ENCODE peak calls at places on chromosomes 16 and 17, in eight cellular contexts. N is transverse colon; A is cardiac muscle cell; E is upper lobe of left lung; W is CD4-positive, CD25-positive, alpha-beta regulatory T cell; R is heart left ventricle; K is sigmoid colon; G is ascending aorta. X is an unnamed sample.
A peak's percentile ranks its signal among the peaks of the same experiment; 100 is the strongest.

GRCh38 chr16:49457196-49457595 is 83.6 kb downstream of the C16orf78 start:
- DNase-seq in A (no peak), R (no peak), K (no peak), E (peak; percentile 66), N (no peak), W (no peak), G (peak; percentile 33), X (no peak)

GRCh38 chr16:68367034-68367433 is 56.2 kb downstream of the PRMT7 start:
- DNase-seq in N (peak; percentile 56), A (peak; percentile 72), K (no peak), E (no peak), G (no peak), R (no peak), W (peak; percentile 43), X (no peak)

GRCh38 chr16:88650749-88651275 is at the start of gene CYBA:
- DNase-seq in R (peak; percentile 85), N (peak; percentile 91), W (peak; percentile 79), K (peak; percentile 82), E (peak; percentile 96), G (peak; percentile 87), A (peak; percentile 65), X (peak; percentile 83)

GRCh38 chr16:73031155-73031866 is 16.6 kb downstream of the ZFHX3 start:
- DNase-seq in K (peak; percentile 54), G (no peak), N (no peak), A (no peak), E (no peak), R (no peak), W (no peak), X (no peak)

GRCh38 chr17:41581366-41582060 is 5.2 kb downstream of the KRT14 start:
- DNase-seq in R (no peak), W (no peak), E (no peak), G (no peak), A (no peak), K (no peak), N (no peak), X (no peak)

GRCh38 chr16:3952342-3953131 is 72.0 kb upstream of the CREBBP start:
- DNase-seq in K (peak; percentile 90), G (peak; percentile 96), A (no peak), R (peak; percentile 91), N (peak; percentile 21), W (no peak), E (no peak), X (no peak)

GRCh38 chr16:46871587-46871986 is 12.6 kb upstream of the GPT2 start:
- DNase-seq in R (no peak), G (no peak), E (no peak), N (no peak), W (no peak), A (no peak), K (no peak), X (no peak)

GRCh38 chr17:61218438-61218837 is 181.2 kb upstream of the TBX2 start:
- DNase-seq in E (no peak), R (no peak), K (no peak), N (no peak), A (no peak), W (no peak), G (no peak), X (no peak)

GRCh38 chr17:44878627-44879221 is 20.5 kb downstream of the EFTUD2 start:
- DNase-seq in G (no peak), K (no peak), R (no peak), E (no peak), N (no peak), A (peak; percentile 59), W (peak; percentile 26), X (no peak)

GRCh38 chr16:75695708-75696107 is 5.6 kb downstream of the DUXB start:
- DNase-seq in W (no peak), A (no peak), N (no peak), G (no peak), K (no peak), E (no peak), R (no peak), X (no peak)

GRCh38 chr16:7405166-7405565 is 72.5 kb downstream of the RBFOX1 start:
- DNase-seq in K (no peak), R (peak; percentile 81), W (no peak), N (no peak), E (peak; percentile 36), G (no peak), A (peak; percentile 60), X (no peak)

GRCh38 chr17:81509687-81510523 is 2.7 kb downstream of the ACTG1 start:
- DNase-seq in A (peak; percentile 49), N (no peak), E (no peak), K (no peak), G (no peak), R (no peak), W (peak; percentile 51), X (no peak)

GRCh38 chr16:50974438-50975036 is 176.5 kb downstream of the SALL1 start:
- DNase-seq in A (no peak), E (no peak), G (no peak), W (no peak), K (no peak), R (no peak), N (no peak), X (no peak)

GRCh38 chr16:88473666-88474534 is 20.8 kb downstream of the ZFPM1 start:
- DNase-seq in R (peak; percentile 83), N (no peak), W (no peak), K (no peak), G (peak; percentile 81), A (no peak), E (peak; percentile 84), X (no peak)

GRCh38 chr17:7839890-7840260 is 5.9 kb downstream of the KDM6B start:
- DNase-seq in K (peak; percentile 63), N (no peak), W (no peak), G (peak; percentile 42), A (peak; percentile 35), R (no peak), E (no peak), X (no peak)

GRCh38 chr17:51056813-51057510 is 63.7 kb downstream of the SPAG9 start:
- DNase-seq in N (no peak), R (no peak), A (peak; percentile 56), G (no peak), K (no peak), W (peak; percentile 56), E (no peak), X (peak; percentile 15)

GRCh38 chr17:81193051-81193410 is 27.0 kb upstream of the AATK start:
- DNase-seq in R (no peak), A (no peak), K (no peak), W (no peak), E (peak; percentile 69), G (no peak), N (no peak), X (no peak)

GRCh38 chr16:78669994-78670393 is 570.5 kb downstream of the WWOX start:
- DNase-seq in G (no peak), A (no peak), W (no peak), R (peak; percentile 60), E (no peak), N (no peak), K (no peak), X (no peak)

GRCh38 chr17:72136692-72137550 is 16.1 kb downstream of the SOX9 start:
- DNase-seq in G (no peak), A (no peak), E (no peak), K (no peak), R (no peak), N (no peak), W (no peak), X (no peak)

GRCh38 chr16:29849505-29849904 is 13.5 kb downstream of the CDIPT start:
- DNase-seq in G (no peak), A (peak; percentile 68), N (no peak), R (no peak), E (no peak), W (no peak), K (no peak), X (no peak)

GRCh38 chr16:25012525-25012991 is 2.6 kb downstream of the ARHGAP17 start:
- DNase-seq in A (no peak), G (no peak), R (no peak), N (peak; percentile 59), E (no peak), W (no peak), K (no peak), X (no peak)

GRCh38 chr16:86089986-86090385 is 191.0 kb downstream of the IRF8 start:
- DNase-seq in R (no peak), A (no peak), K (peak; percentile 42), W (no peak), E (no peak), G (no peak), N (no peak), X (no peak)

GRCh38 chr17:62800580-62800979 is 7.5 kb downstream of the MARCHF10 start:
- DNase-seq in K (no peak), R (no peak), N (no peak), W (no peak), G (peak; percentile 27), A (no peak), E (no peak), X (no peak)

GRCh38 chr16:52318259-52319008 is 228.5 kb downstream of the TOX3 start:
- DNase-seq in K (no peak), R (no peak), G (no peak), A (no peak), E (no peak), W (no peak), N (no peak), X (no peak)

GRCh38 chr16:10410469-10410868 is 24.6 kb downstream of the ATF7IP2 start:
- DNase-seq in A (no peak), N (no peak), E (no peak), R (no peak), G (no peak), K (no peak), W (no peak), X (no peak)
- H3K9me3 ChIP-seq in A (no peaks in the 10 kb centered on the region), N (peaks cover 64% of the 10 kb centered on the region), E (peaks cover 8% of the 10 kb centered on the region), R (peaks cover 4% of the 10 kb centered on the region), G (peaks cover 20% of the 10 kb centered on the region), K (peaks cover 17% of the 10 kb centered on the region), W (peaks cover 60% of the 10 kb centered on the region), X (peaks cover 34% of the 10 kb centered on the region)

GRCh38 chr16:15573274-15573895 is 69.6 kb downstream of the MARF1 start:
- DNase-seq in R (no peak), W (no peak), G (no peak), K (no peak), A (no peak), E (no peak), N (no peak), X (no peak)
- H3K27ac ChIP-seq in R (no peak overlapping the region), W (no peak overlapping the region), G (no peak overlapping the region), K (no peak overlapping the region), A (no peak overlapping the region), E (no peak overlapping the region), N (peak overlapping the region; percentile 58), X (no peak overlapping the region)

DNA sequence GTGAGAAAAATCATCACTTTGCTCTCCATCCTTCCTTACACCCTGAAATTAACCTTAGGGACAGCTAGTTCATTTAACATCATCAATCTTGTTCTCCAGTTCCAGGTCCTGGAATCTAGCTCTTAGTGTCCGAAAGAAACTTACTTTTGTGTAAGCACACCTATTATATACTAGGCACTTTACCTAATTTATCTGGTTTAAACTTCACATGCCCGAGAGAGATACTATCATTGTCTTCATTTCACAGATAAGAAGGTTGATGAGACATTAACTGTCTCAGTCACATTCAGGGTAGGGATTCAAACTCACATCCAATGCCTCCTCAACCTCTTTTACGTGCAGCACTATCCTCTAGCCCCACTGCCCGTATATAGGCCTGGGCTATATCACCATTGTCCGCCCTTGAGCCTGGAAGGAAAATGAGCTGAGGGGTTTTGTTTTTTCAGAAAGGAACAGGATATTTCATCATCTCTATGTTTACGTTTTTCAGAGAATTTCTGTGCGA is 501 bp upstream of the AP2B1 start:
- DNase-seq in G (no peak), A (no peak), W (no peak), E (no peak), N (no peak), R (no peak), K (no peak), X (no peak)
- H3K9me3 ChIP-seq in G (no peaks in the 10 kb centered on the region), A (no peaks in the 10 kb centered on the region), W (no peaks in the 10 kb centered on the region), E (no peaks in the 10 kb centered on the region), N (no peaks in the 10 kb centered on the region), R (no peaks in the 10 kb centered on the region), K (no peaks in the 10 kb centered on the region), X (no peaks in the 10 kb centered on the region)

GRCh38 chr16:23874613-23875294 is 39.0 kb downstream of the PRKCB start:
- DNase-seq in A (no peak), R (no peak), K (no peak), N (no peak), E (no peak), W (no peak), G (no peak), X (no peak)
- H3K27ac ChIP-seq in A (no peak overlapping the region), R (no peak overlapping the region), K (no peak overlapping the region), N (no peak overlapping the region), E (no peak overlapping the region), W (no peak overlapping the region), G (no peak overlapping the region), X (no peak overlapping the region)